ENCODE peak calls at places on chromosomes 13 and 19, in seven cellular contexts. X is fibroblast of mammary gland; S is activated CD8-positive, alpha-beta memory T cell treated with anti-CD3 and anti-CD28 coated beads for 48 hours; F is stimulated activated CD8-positive, alpha-beta memory T cell treated with anti-CD3 and anti-CD28 coated beads, Interleukin-2, amount 100 ng/mL, for 1 hour; D is fibroblast of pulmonary artery; V is left ventricle myocardium inferior; B is T-helper 17 cell. Y is an unnamed sample.

GRCh38 chr19:46660601-46661019 is 372 bp downstream of the DACT3 start:
- DNase-seq in B (no peak), X (no peak), V (peak; percentile 46), S (no peak), F (no peak), D (no peak), Y (no peak)

GRCh38 chr13:99028890-99029289 is 51.0 kb upstream of the DOCK9 start:
- DNase-seq in V (no peak), F (peak; percentile 22), S (no peak), X (no peak), B (no peak), D (no peak), Y (peak; percentile 11)

GRCh38 chr13:94020833-94021232 is 458.6 kb downstream of the DCT start:
- DNase-seq in V (no peak), B (no peak), D (no peak), X (peak; percentile 79), F (no peak), S (no peak), Y (no peak)

GRCh38 chr19:3285647-3286176 is 61.3 kb downstream of the CELF5 start:
- DNase-seq in B (peak; percentile 67), S (peak; percentile 16), V (no peak), X (peak; percentile 23), F (peak; percentile 30), D (peak; percentile 31), Y (peak; percentile 49)

GRCh38 chr19:35357867-35358573 is at the start of gene FFAR3:
- DNase-seq in X (peak; percentile 49), F (no peak), V (peak; percentile 38), B (no peak), S (no peak), D (peak; percentile 78), Y (no peak)

GRCh38 chr19:18399008-18399407 is 1.6 kb upstream of the LRRC25 start:
- DNase-seq in S (no peak), V (no peak), X (peak; percentile 60), D (no peak), B (no peak), F (no peak), Y (no peak)

GRCh38 chr19:50384685-50385535 is 763 bp downstream of the POLD1 start:
- DNase-seq in D (peak; percentile 18), X (peak; percentile 56), S (no peak), F (no peak), V (no peak), B (no peak), Y (no peak)

GRCh38 chr13:80074143-80074752 is 266.7 kb downstream of the SPRY2 start:
- DNase-seq in S (no peak), D (no peak), B (no peak), V (no peak), X (no peak), F (no peak), Y (no peak)

GRCh38 chr13:30908416-30908980 is 2.4 kb downstream of the MEDAG start:
- DNase-seq in S (no peak), D (peak; percentile 91), B (no peak), V (peak; percentile 47), X (peak; percentile 72), F (no peak), Y (no peak)

GRCh38 chr19:47479701-47480503 is 4.1 kb downstream of the KPTN start:
- DNase-seq in D (no peak), V (no peak), F (no peak), S (no peak), X (peak; percentile 28), B (no peak), Y (no peak)

GRCh38 chr13:30618938-30619289 is 1.2 kb downstream of the USPL1 start:
- DNase-seq in D (no peak), S (no peak), B (no peak), V (no peak), X (no peak), F (no peak), Y (no peak)

GRCh38 chr13:21528616-21529015 is 69.5 kb upstream of the ZDHHC20 start:
- DNase-seq in F (no peak), V (no peak), X (peak; percentile 28), D (peak; percentile 57), B (no peak), S (no peak), Y (no peak)

GRCh38 chr13:59415498-59415897 is 748.2 kb downstream of the DIAPH3 start:
- DNase-seq in B (no peak), D (no peak), S (no peak), F (no peak), V (no peak), X (no peak), Y (no peak)

GRCh38 chr19:35309481-35310279 is 17.7 kb downstream of the MAG start:
- DNase-seq in D (peak; percentile 75), S (no peak), B (no peak), X (no peak), F (no peak), V (no peak), Y (no peak)

GRCh38 chr13:36815069-36815468 is 4.0 kb upstream of the RFXAP start:
- DNase-seq in S (no peak), X (no peak), V (no peak), D (no peak), F (no peak), B (no peak), Y (no peak)

GRCh38 chr19:41646589-41647204 is 19.8 kb upstream of the CEACAM4 start:
- DNase-seq in S (no peak), B (peak; percentile 28), D (peak; percentile 17), X (peak; percentile 16), F (no peak), V (no peak), Y (no peak)

GRCh38 chr13:92463134-92463533 is 763.5 kb upstream of the GPC6 start:
- DNase-seq in B (no peak), D (no peak), V (no peak), S (no peak), X (no peak), F (no peak), Y (no peak)

GRCh38 chr13:89204435-89204834 is 1533.3 kb downstream of the SLITRK5 start:
- DNase-seq in B (no peak), X (no peak), S (no peak), D (no peak), V (no peak), F (no peak), Y (no peak)

GRCh38 chr19:29029271-29029670 is 183.7 kb downstream of the UQCRFS1 start:
- DNase-seq in D (no peak), S (no peak), F (no peak), V (no peak), X (no peak), B (no peak), Y (no peak)

GRCh38 chr13:35994131-35994966 is 136.8 kb downstream of the DCLK1 start:
- DNase-seq in D (peak; percentile 96), X (peak; percentile 96), S (no peak), F (no peak), V (peak; percentile 45), B (no peak), Y (no peak)

GRCh38 chr19:49347835-49348234 is 12.6 kb downstream of the CD37 start:
- DNase-seq in F (no peak), V (no peak), S (no peak), D (peak; percentile 62), X (peak; percentile 86), B (no peak), Y (no peak)

GRCh38 chr13:39881887-39882286 is 226.4 kb downstream of the COG6 start:
- DNase-seq in V (no peak), F (no peak), B (no peak), X (peak; percentile 30), D (peak; percentile 32), S (no peak), Y (no peak)

GRCh38 chr19:35380450-35381124 is 9.7 kb downstream of the GPR42 start:
- DNase-seq in X (no peak), S (no peak), F (no peak), D (no peak), V (no peak), B (no peak), Y (no peak)

Y was measured in stimulated activated naive CD4-positive, alpha-beta T cell treated with Interleukin-2 at 50 U/mL for 16 hours.